ENCODE peak calls at places on chromosomes 16 and 17, in nine cellular contexts. One of them, this sample, is unnamed.

GRCh38 chr17:82435103-82435502 is 15.4 kb downstream of the CYBC1 start:
- DNase-seq in head of caudate nucleus: no peak
- DNase-seq in posterior vena cava: no peak
- DNase-seq in stimulated activated CD8-positive, alpha-beta memory T cell treated with anti-CD3 and anti-CD28 coated beads, Interleukin-15, amount 100 ng/mL, for 24 hours: no peak
- DNase-seq in mesothelial cell of epicardium: no peak
- DNase-seq in NCI-H2081: no peak
- DNase-seq in endothelial cell: no peak
- DNase-seq in SJCRH30: no peak
- DNase-seq in NCI-H1105 treated with DMSO at 0.1 percent for 48 hours: no peak
- DNase-seq in this sample: no peak

GRCh38 chr17:48732688-48733629 is 4.4 kb upstream of the HOXB13 start:
- DNase-seq in SJCRH30: no peak
- DNase-seq in mesothelial cell of epicardium: no peak
- DNase-seq in NCI-H2081: no peak
- DNase-seq in posterior vena cava: no peak
- DNase-seq in head of caudate nucleus: no peak
- DNase-seq in NCI-H1105 treated with DMSO at 0.1 percent for 48 hours: no peak
- DNase-seq in stimulated activated CD8-positive, alpha-beta memory T cell treated with anti-CD3 and anti-CD28 coated beads, Interleukin-15, amount 100 ng/mL, for 24 hours: no peak
- DNase-seq in endothelial cell: no peak
- DNase-seq in this sample: no peak

GRCh38 chr16:20884240-20884556 is 16.0 kb downstream of the DCUN1D3 start:
- DNase-seq in SJCRH30: no peak
- DNase-seq in endothelial cell: no peak
- DNase-seq in NCI-H2081: no peak
- DNase-seq in NCI-H1105 treated with DMSO at 0.1 percent for 48 hours: no peak
- DNase-seq in mesothelial cell of epicardium: no peak
- DNase-seq in posterior vena cava: no peak
- DNase-seq in head of caudate nucleus: no peak
- DNase-seq in stimulated activated CD8-positive, alpha-beta memory T cell treated with anti-CD3 and anti-CD28 coated beads, Interleukin-15, amount 100 ng/mL, for 24 hours: no peak
- DNase-seq in this sample: no peak

GRCh38 chr16:68244903-68245853 is at the start of gene PLA2G15:
- DNase-seq in mesothelial cell of epicardium: peak; percentile 93
- DNase-seq in NCI-H1105 treated with DMSO at 0.1 percent for 48 hours: peak; percentile 66
- DNase-seq in NCI-H2081: peak; percentile 83
- DNase-seq in SJCRH30: peak; percentile 87
- DNase-seq in head of caudate nucleus: peak; percentile 98
- DNase-seq in stimulated activated CD8-positive, alpha-beta memory T cell treated with anti-CD3 and anti-CD28 coated beads, Interleukin-15, amount 100 ng/mL, for 24 hours: peak; percentile 92
- DNase-seq in posterior vena cava: peak; percentile 99
- DNase-seq in endothelial cell: peak; percentile 98
- DNase-seq in this sample: peak; percentile 91

GRCh38 chr17:10162034-10162433 is 36.4 kb downstream of the GAS7 start:
- DNase-seq in posterior vena cava: no peak
- DNase-seq in SJCRH30: no peak
- DNase-seq in mesothelial cell of epicardium: no peak
- DNase-seq in stimulated activated CD8-positive, alpha-beta memory T cell treated with anti-CD3 and anti-CD28 coated beads, Interleukin-15, amount 100 ng/mL, for 24 hours: no peak
- DNase-seq in head of caudate nucleus: no peak
- DNase-seq in endothelial cell: no peak
- DNase-seq in NCI-H2081: no peak
- DNase-seq in NCI-H1105 treated with DMSO at 0.1 percent for 48 hours: no peak
- DNase-seq in this sample: no peak

GRCh38 chr17:73646409-73647305 is 2.4 kb upstream of the SDK2 start:
- DNase-seq in SJCRH30: peak; percentile 78
- DNase-seq in mesothelial cell of epicardium: no peak
- DNase-seq in endothelial cell: peak; percentile 33
- DNase-seq in posterior vena cava: no peak
- DNase-seq in stimulated activated CD8-positive, alpha-beta memory T cell treated with anti-CD3 and anti-CD28 coated beads, Interleukin-15, amount 100 ng/mL, for 24 hours: no peak
- DNase-seq in NCI-H1105 treated with DMSO at 0.1 percent for 48 hours: peak; percentile 10
- DNase-seq in NCI-H2081: peak; percentile 40
- DNase-seq in head of caudate nucleus: no peak
- DNase-seq in this sample: peak; percentile 46

GRCh38 chr16:74874912-74875311 is 100.3 kb upstream of the FA2H start:
- DNase-seq in NCI-H2081: no peak
- DNase-seq in head of caudate nucleus: no peak
- DNase-seq in endothelial cell: no peak
- DNase-seq in SJCRH30: no peak
- DNase-seq in stimulated activated CD8-positive, alpha-beta memory T cell treated with anti-CD3 and anti-CD28 coated beads, Interleukin-15, amount 100 ng/mL, for 24 hours: no peak
- DNase-seq in NCI-H1105 treated with DMSO at 0.1 percent for 48 hours: no peak
- DNase-seq in posterior vena cava: no peak
- DNase-seq in mesothelial cell of epicardium: no peak
- DNase-seq in this sample: no peak

GRCh38 chr17:10870651-10871050 is 32.8 kb upstream of the PIRT start:
- DNase-seq in endothelial cell: no peak
- DNase-seq in head of caudate nucleus: no peak
- DNase-seq in SJCRH30: no peak
- DNase-seq in NCI-H1105 treated with DMSO at 0.1 percent for 48 hours: no peak
- DNase-seq in posterior vena cava: no peak
- DNase-seq in stimulated activated CD8-positive, alpha-beta memory T cell treated with anti-CD3 and anti-CD28 coated beads, Interleukin-15, amount 100 ng/mL, for 24 hours: no peak
- DNase-seq in mesothelial cell of epicardium: no peak
- DNase-seq in NCI-H2081: no peak
- DNase-seq in this sample: no peak

GRCh38 chr17:80171681-80172080 is 1.9 kb downstream of the CARD14 start:
- DNase-seq in stimulated activated CD8-positive, alpha-beta memory T cell treated with anti-CD3 and anti-CD28 coated beads, Interleukin-15, amount 100 ng/mL, for 24 hours: no peak
- DNase-seq in mesothelial cell of epicardium: no peak
- DNase-seq in posterior vena cava: no peak
- DNase-seq in SJCRH30: no peak
- DNase-seq in endothelial cell: no peak
- DNase-seq in head of caudate nucleus: no peak
- DNase-seq in NCI-H1105 treated with DMSO at 0.1 percent for 48 hours: no peak
- DNase-seq in NCI-H2081: no peak
- DNase-seq in this sample: no peak

GRCh38 chr17:4187076-4187475 is 44.1 kb downstream of the CYB5D2 start:
- DNase-seq in stimulated activated CD8-positive, alpha-beta memory T cell treated with anti-CD3 and anti-CD28 coated beads, Interleukin-15, amount 100 ng/mL, for 24 hours: no peak
- DNase-seq in NCI-H1105 treated with DMSO at 0.1 percent for 48 hours: no peak
- DNase-seq in head of caudate nucleus: no peak
- DNase-seq in SJCRH30: no peak
- DNase-seq in NCI-H2081: no peak
- DNase-seq in mesothelial cell of epicardium: no peak
- DNase-seq in posterior vena cava: no peak
- DNase-seq in endothelial cell: no peak
- DNase-seq in this sample: no peak

GRCh38 chr17:57902800-57903759 is 52.1 kb downstream of the CUEDC1 start:
- DNase-seq in NCI-H1105 treated with DMSO at 0.1 percent for 48 hours: peak; percentile 34
- DNase-seq in stimulated activated CD8-positive, alpha-beta memory T cell treated with anti-CD3 and anti-CD28 coated beads, Interleukin-15, amount 100 ng/mL, for 24 hours: no peak
- DNase-seq in head of caudate nucleus: peak; percentile 80
- DNase-seq in mesothelial cell of epicardium: no peak
- DNase-seq in posterior vena cava: peak; percentile 92
- DNase-seq in NCI-H2081: peak; percentile 77
- DNase-seq in SJCRH30: peak; percentile 44
- DNase-seq in endothelial cell: no peak
- DNase-seq in this sample: peak; percentile 65

GRCh38 chr17:83073389-83074063 is 5.9 kb upstream of the METRNL start:
- DNase-seq in posterior vena cava: no peak
- DNase-seq in SJCRH30: peak; percentile 52
- DNase-seq in stimulated activated CD8-positive, alpha-beta memory T cell treated with anti-CD3 and anti-CD28 coated beads, Interleukin-15, amount 100 ng/mL, for 24 hours: no peak
- DNase-seq in head of caudate nucleus: no peak
- DNase-seq in NCI-H1105 treated with DMSO at 0.1 percent for 48 hours: no peak
- DNase-seq in mesothelial cell of epicardium: no peak
- DNase-seq in endothelial cell: no peak
- DNase-seq in NCI-H2081: no peak
- DNase-seq in this sample: no peak

GRCh38 chr17:80889897-80890550 is 101.6 kb upstream of the CHMP6 start:
- DNase-seq in SJCRH30: no peak
- DNase-seq in NCI-H2081: no peak
- DNase-seq in head of caudate nucleus: no peak
- DNase-seq in stimulated activated CD8-positive, alpha-beta memory T cell treated with anti-CD3 and anti-CD28 coated beads, Interleukin-15, amount 100 ng/mL, for 24 hours: no peak
- DNase-seq in mesothelial cell of epicardium: no peak
- DNase-seq in posterior vena cava: peak; percentile 78
- DNase-seq in NCI-H1105 treated with DMSO at 0.1 percent for 48 hours: no peak
- DNase-seq in endothelial cell: no peak
- DNase-seq in this sample: no peak

GRCh38 chr17:29179232-29180036 is 764 bp downstream of the MYO18A start:
- DNase-seq in endothelial cell: peak; percentile 53
- DNase-seq in head of caudate nucleus: no peak
- DNase-seq in NCI-H2081: peak; percentile 38
- DNase-seq in NCI-H1105 treated with DMSO at 0.1 percent for 48 hours: peak; percentile 56
- DNase-seq in stimulated activated CD8-positive, alpha-beta memory T cell treated with anti-CD3 and anti-CD28 coated beads, Interleukin-15, amount 100 ng/mL, for 24 hours: no peak
- DNase-seq in posterior vena cava: peak; percentile 78
- DNase-seq in SJCRH30: peak; percentile 98
- DNase-seq in mesothelial cell of epicardium: no peak
- DNase-seq in this sample: no peak

This sample was measured in COR-L47.